ENCODE peak calls at places on chromosome 16, in four cellular contexts. One of them, this sample, is unnamed.

GRCh38 chr16:19517424-19518089 is 4.3 kb downstream of the GDE1 start:
- DNase-seq in cardiac muscle cell: no peak
- DNase-seq in Right ventricle myocardium superior: no peak
- DNase-seq in T-helper 9 cell: no peak
- DNase-seq in this sample: peak; percentile 51

GRCh38 chr16:85853641-85854545 is 45.1 kb upstream of the IRF8 start:
- DNase-seq in T-helper 9 cell: no peak
- DNase-seq in cardiac muscle cell: no peak
- DNase-seq in Right ventricle myocardium superior: no peak
- DNase-seq in this sample: no peak

GRCh38 chr16:46930861-46931260 is 42.6 kb downstream of the DNAJA2 start:
- DNase-seq in T-helper 9 cell: no peak
- DNase-seq in cardiac muscle cell: no peak
- DNase-seq in Right ventricle myocardium superior: no peak
- DNase-seq in this sample: no peak

GRCh38 chr16:65125322-65125721 is 3.5 kb upstream of the CDH11 start:
- DNase-seq in cardiac muscle cell: no peak
- DNase-seq in Right ventricle myocardium superior: no peak
- DNase-seq in T-helper 9 cell: no peak
- DNase-seq in this sample: no peak

GRCh38 chr16:79639576-79640311 is 39.2 kb upstream of the MAF start:
- DNase-seq in cardiac muscle cell: no peak
- DNase-seq in Right ventricle myocardium superior: no peak
- DNase-seq in T-helper 9 cell: no peak
- DNase-seq in this sample: peak; percentile 83

GRCh38 chr16:11639925-11640899 is 28.0 kb upstream of the SNN start:
- DNase-seq in cardiac muscle cell: peak; percentile 98
- DNase-seq in Right ventricle myocardium superior: peak; percentile 89
- DNase-seq in T-helper 9 cell: no peak
- DNase-seq in this sample: peak; percentile 96

GRCh38 chr16:86083382-86084002 is 184.5 kb downstream of the IRF8 start:
- DNase-seq in cardiac muscle cell: no peak
- DNase-seq in Right ventricle myocardium superior: no peak
- DNase-seq in T-helper 9 cell: no peak
- DNase-seq in this sample: no peak

GRCh38 chr16:57092786-57093301 is 461 bp downstream of the CPNE2 start:
- DNase-seq in cardiac muscle cell: peak; percentile 35
- DNase-seq in Right ventricle myocardium superior: peak; percentile 72
- DNase-seq in T-helper 9 cell: peak; percentile 44
- DNase-seq in this sample: no peak

GRCh38 chr16:66050991-66051390 is 315.5 kb upstream of the CDH5 start:
- DNase-seq in Right ventricle myocardium superior: no peak
- DNase-seq in T-helper 9 cell: no peak
- DNase-seq in cardiac muscle cell: no peak
- DNase-seq in this sample: no peak

GRCh38 chr16:57130950-57131321 is 38.6 kb downstream of the CPNE2 start:
- DNase-seq in Right ventricle myocardium superior: no peak
- DNase-seq in T-helper 9 cell: no peak
- DNase-seq in cardiac muscle cell: no peak
- DNase-seq in this sample: no peak

GRCh38 chr16:11296351-11296705 is 15.2 kb upstream of the PRM1 start:
- DNase-seq in T-helper 9 cell: no peak
- DNase-seq in cardiac muscle cell: no peak
- DNase-seq in Right ventricle myocardium superior: no peak
- DNase-seq in this sample: no peak

GRCh38 chr16:80883159-80883642 is 78.8 kb upstream of the CDYL2 start:
- DNase-seq in Right ventricle myocardium superior: no peak
- DNase-seq in T-helper 9 cell: no peak
- DNase-seq in cardiac muscle cell: no peak
- DNase-seq in this sample: no peak

GRCh38 chr16:49600541-49600940 is 226.9 kb downstream of the C16orf78 start:
- DNase-seq in T-helper 9 cell: no peak
- DNase-seq in cardiac muscle cell: no peak
- DNase-seq in Right ventricle myocardium superior: no peak
- DNase-seq in this sample: no peak

GRCh38 chr16:1075546-1075945 is 3.0 kb downstream of the SSTR5 start:
- DNase-seq in T-helper 9 cell: no peak
- DNase-seq in Right ventricle myocardium superior: no peak
- DNase-seq in cardiac muscle cell: no peak
- DNase-seq in this sample: no peak

GRCh38 chr16:65069090-65069489 is 52.8 kb downstream of the CDH11 start:
- DNase-seq in cardiac muscle cell: peak; percentile 75
- DNase-seq in T-helper 9 cell: no peak
- DNase-seq in Right ventricle myocardium superior: no peak
- DNase-seq in this sample: peak; percentile 41

GRCh38 chr16:67236551-67237395 is 9.8 kb downstream of the TMEM208 start:
- DNase-seq in cardiac muscle cell: peak; percentile 41
- DNase-seq in T-helper 9 cell: peak; percentile 77
- DNase-seq in Right ventricle myocardium superior: no peak
- DNase-seq in this sample: no peak

GRCh38 chr16:66298571-66299120 is 67.8 kb upstream of the CDH5 start:
- DNase-seq in Right ventricle myocardium superior: no peak
- DNase-seq in T-helper 9 cell: no peak
- DNase-seq in cardiac muscle cell: no peak
- DNase-seq in this sample: no peak